ENCODE peak calls at places on chromosomes 13 and 19, in five cellular contexts. N is T-cell, P is G401, U is HuH-7.5, D is fibroblast of the conjunctiva. T is an unnamed sample.

GRCh38 chr13:24923305-24923640 is 159.3 kb downstream of the RNF17 start:
- DNase-seq in D (peak), U (no peak), P (peak), N (peak), T (no peak)

GRCh38 chr19:20513179-20513934 is 52.2 kb downstream of the ZNF737 start:
- DNase-seq in D (no peak), N (no peak), P (no peak), U (no peak), T (no peak)

GRCh38 chr13:50761406-50761805 is 82.1 kb downstream of the DLEU7 start:
- DNase-seq in P (no peak), N (no peak), U (no peak), D (no peak), T (no peak)

GRCh38 chr13:95357875-95358274 is 56.6 kb upstream of the ABCC4 start:
- DNase-seq in N (no peak), U (no peak), D (no peak), P (no peak), T (no peak)

GRCh38 chr13:113860579-113861432 is 3.1 kb downstream of the GAS6 start:
- DNase-seq in U (no peak), P (no peak), N (no peak), D (no peak), T (peak)

GRCh38 chr19:45177817-45178261 is at the start of gene TRAPPC6A:
- DNase-seq in D (no peak), U (no peak), P (no peak), N (no peak), T (no peak)

GRCh38 chr13:66657165-66657895 is 572.8 kb downstream of the PCDH9 start:
- DNase-seq in D (peak), P (peak), N (no peak), U (peak), T (peak)

GRCh38 chr13:32164622-32165268 is 133.2 kb downstream of the FRY start:
- DNase-seq in U (peak), P (peak), N (no peak), D (peak), T (no peak)

GRCh38 chr13:66618702-66619101 is 611.4 kb downstream of the PCDH9 start:
- DNase-seq in U (peak), N (no peak), D (peak), P (no peak), T (no peak)

GRCh38 chr19:8001651-8001994 is 3.8 kb downstream of the ELAVL1 start:
- DNase-seq in D (no peak), N (no peak), U (no peak), P (no peak), T (no peak)

GRCh38 chr13:98189841-98190505 is 12.9 kb upstream of the RNF113B start:
- DNase-seq in N (no peak), P (no peak), D (no peak), U (no peak), T (no peak)

GRCh38 chr13:111239754-111240670 is 80.4 kb upstream of the TEX29 start:
- DNase-seq in P (no peak), U (no peak), N (no peak), D (no peak), T (no peak)

GRCh38 chr19:50181121-50181520 is 18.0 kb upstream of the IZUMO2 start:
- DNase-seq in U (no peak), P (no peak), D (no peak), N (no peak), T (no peak)

GRCh38 chr13:94481966-94482365 is 2.5 kb upstream of the DCT start:
- DNase-seq in D (peak), U (no peak), P (no peak), N (no peak), T (peak)

GRCh38 chr13:78758549-78758948 is 99.6 kb upstream of the OBI1 start:
- DNase-seq in P (no peak), N (no peak), U (no peak), D (no peak), T (no peak)

GRCh38 chr19:3551808-3552095 is 5.6 kb downstream of the MFSD12 start:
- DNase-seq in N (no peak), U (no peak), P (no peak), D (no peak), T (no peak)

GRCh38 chr13:35293579-35293978 is 182.9 kb downstream of the MAB21L1 start:
- DNase-seq in N (no peak), P (no peak), D (no peak), U (no peak), T (no peak)

GRCh38 chr19:7622933-7623685 is 6.2 kb downstream of the XAB2 start:
- DNase-seq in U (no peak), N (no peak), D (no peak), P (no peak), T (no peak)

GRCh38 chr13:89726690-89727435 is 1620.6 kb upstream of the MIR17HG start:
- DNase-seq in P (no peak), D (peak), U (no peak), N (no peak), T (no peak)

GRCh38 chr19:10961073-10961762 is 388 bp downstream of the SMARCA4 start:
- DNase-seq in N (no peak), U (no peak), D (no peak), P (peak), T (peak)

GRCh38 chr13:60591348-60591747 is 194.3 kb downstream of the TDRD3 start:
- DNase-seq in U (no peak), N (no peak), D (peak), P (no peak), T (no peak)

GRCh38 chr13:57017357-57017756 is 123.4 kb upstream of the PRR20A start:
- DNase-seq in U (no peak), N (no peak), D (no peak), P (no peak), T (no peak)

GRCh38 chr13:113566227-113566561 is 18.4 kb upstream of the TFDP1 start:
- DNase-seq in D (no peak), N (no peak), U (no peak), P (no peak), T (no peak)

GRCh38 chr19:46413262-46414031 is at the start of gene CCDC8:
- DNase-seq in N (no peak), P (peak), U (no peak), D (peak), T (peak)

GRCh38 chr19:44856438-44857083 is 10.5 kb downstream of the NECTIN2 start:
- DNase-seq in N (no peak), P (no peak), D (no peak), U (no peak), T (no peak)